ENCODE peak calls at places on chromosome 22, in four cellular contexts. J is GM13977; V is CD8-positive, alpha-beta T cell; Y is kidney. M is an unnamed sample.

GRCh38 chr22:29231971-29232959 is 26.6 kb downstream of the EMID1 start:
- DNase-seq in J (no peak), V (no peak), Y (peak), M (no peak)

GRCh38 chr22:32502346-32502745 is 27.7 kb downstream of the FBXO7 start:
- DNase-seq in J (no peak), V (no peak), Y (no peak), M (no peak)

GRCh38 chr22:50302564-50302963 is 4.9 kb downstream of the PLXNB2 start:
- DNase-seq in J (no peak), V (no peak), Y (no peak), M (no peak)

GRCh38 chr22:49724030-49724892 is 103.4 kb downstream of the BRD1 start:
- DNase-seq in J (no peak), V (no peak), Y (no peak), M (peak)

GRCh38 chr22:32579533-32580220 is 105.1 kb downstream of the FBXO7 start:
- DNase-seq in J (no peak), V (no peak), Y (peak), M (no peak)

GRCh38 chr22:29912605-29913398 is 29.8 kb downstream of the MTMR3 start:
- DNase-seq in J (no peak), V (no peak), Y (no peak), M (no peak)

GRCh38 chr22:36934940-36935610 is 21.6 kb downstream of the CSF2RB start:
- DNase-seq in J (no peak), V (no peak), Y (no peak), M (no peak)

GRCh38 chr22:23207786-23208325 is 27.5 kb downstream of the BCR start:
- DNase-seq in J (no peak), V (no peak), Y (peak), M (no peak)

GRCh38 chr22:29040385-29041275 is 21.0 kb downstream of the C22orf31 start:
- DNase-seq in J (peak), V (peak), Y (no peak), M (peak)

GRCh38 chr22:31150615-31151014 is 9.4 kb upstream of the RNF185 start:
- DNase-seq in J (no peak), V (no peak), Y (no peak), M (no peak)

GRCh38 chr22:39773976-39774539 is 119.5 kb downstream of the ENTHD1 start:
- DNase-seq in J (peak), V (no peak), Y (no peak), M (no peak)

GRCh38 chr22:39731881-39732555 is 161.5 kb downstream of the CACNA1I start:
- DNase-seq in J (peak), V (peak), Y (no peak), M (no peak)

GRCh38 chr22:48651981-48652538 is 1175.6 kb downstream of the BRD1 start:
- DNase-seq in J (no peak), V (no peak), Y (no peak), M (no peak)

GRCh38 chr22:47292546-47293320 is 530.3 kb downstream of the TBC1D22A start:
- DNase-seq in J (no peak), V (peak), Y (no peak), M (no peak)

GRCh38 chr22:23182289-23183106 is 2.2 kb downstream of the BCR start:
- DNase-seq in J (peak), V (no peak), Y (no peak), M (no peak)

GRCh38 chr22:49753276-49753884 is 74.3 kb downstream of the BRD1 start:
- DNase-seq in J (no peak), V (peak), Y (no peak), M (no peak)

GRCh38 chr22:29116397-29117123 is 43.7 kb downstream of the KREMEN1 start:
- DNase-seq in J (no peak), V (no peak), Y (no peak), M (no peak)

GRCh38 chr22:36860821-36861659 is at the start of gene NCF4:
- DNase-seq in J (peak), V (no peak), Y (peak), M (no peak)

GRCh38 chr22:26585104-26585790 is 4.7 kb downstream of the TPST2 start:
- DNase-seq in J (no peak), V (no peak), Y (no peak), M (no peak)

GRCh38 chr22:33513388-33514336 is 406.6 kb downstream of the LARGE1 start:
- DNase-seq in J (no peak), V (no peak), Y (no peak), M (no peak)

GRCh38 chr22:24156146-24156914 is 25.0 kb upstream of the SUSD2 start:
- DNase-seq in J (peak), V (peak), Y (no peak), M (no peak)

GRCh38 chr22:31210830-31211503 is 1.1 kb upstream of the LIMK2 start:
- DNase-seq in J (no peak), V (peak), Y (no peak), M (no peak)

GRCh38 chr22:48492371-48493320 is 1335.0 kb downstream of the BRD1 start:
- DNase-seq in J (peak), V (no peak), Y (peak), M (no peak)

GRCh38 chr22:25076281-25076680 is 123.4 kb upstream of the CRYBB3 start:
- DNase-seq in J (no peak), V (peak), Y (no peak), M (no peak)

GRCh38 chr22:44570476-44571445 is 72.7 kb upstream of the RTL6 start:
- DNase-seq in J (no peak), V (no peak), Y (no peak), M (no peak)

DNA sequence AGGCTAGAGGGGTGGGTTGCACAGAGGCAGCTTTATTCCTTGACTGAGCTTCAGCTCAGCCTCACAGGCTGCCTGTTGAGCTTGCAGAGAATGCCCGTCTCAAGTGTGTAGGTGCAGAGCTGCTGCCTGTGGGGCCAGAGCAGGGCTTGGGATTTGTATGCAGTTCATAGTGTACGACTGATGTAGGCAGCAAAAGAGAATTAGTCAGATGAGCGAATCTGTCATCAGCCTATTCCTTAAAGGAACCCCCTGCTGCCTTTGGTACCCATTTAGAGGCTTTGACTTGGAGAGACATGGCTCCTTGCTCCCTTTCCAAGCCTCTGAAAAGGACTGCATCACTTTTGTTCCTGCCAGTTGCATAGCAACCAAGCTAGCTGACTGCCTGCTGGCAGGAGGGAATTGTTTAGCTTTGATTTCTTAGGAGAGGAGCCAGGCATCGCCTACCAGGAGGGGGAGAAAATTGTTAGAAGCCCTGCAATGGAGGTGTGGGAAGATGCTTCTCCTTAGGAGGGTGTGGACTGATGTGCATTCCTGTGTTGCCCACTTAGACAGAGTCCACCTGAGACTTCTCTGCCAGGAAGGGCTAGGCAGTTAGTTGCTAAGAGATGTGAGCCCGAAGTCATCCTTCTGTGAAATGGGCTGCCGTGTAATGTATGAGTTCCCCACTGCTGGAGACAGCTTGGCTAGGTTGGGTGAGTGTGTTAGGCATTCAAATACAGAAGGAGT is 10.9 kb downstream of the ACO2 start:
- DNase-seq in J (no peak), V (no peak), Y (no peak), M (no peak)
- TF ChIP-seq CTCF in J (no peak), V (no peak), Y (no peak), M (no peak)

GRCh38 chr22:45692549-45692948 is 20.9 kb downstream of the ATXN10 start:
- DNase-seq in J (no peak), V (no peak), Y (no peak), M (no peak)

GRCh38 chr22:45696227-45696626 is 24.6 kb downstream of the ATXN10 start:
- DNase-seq in J (peak), V (no peak), Y (no peak), M (no peak)
- TF ChIP-seq CTCF in J (peak), V (no peak), Y (no peak), M (no peak)

GRCh38 chr22:43507235-43507634 is 95.4 kb downstream of the MPPED1 start:
- DNase-seq in J (no peak), V (no peak), Y (peak), M (no peak)
- TF ChIP-seq CTCF in J (no peak), V (no peak), Y (no peak), M (no peak)

GRCh38 chr22:17562906-17563870 is at the start of gene SLC25A18:
- DNase-seq in J (no peak), V (no peak), Y (peak), M (no peak)
- TF ChIP-seq CTCF in J (no peak), V (no peak), Y (no peak), M (no peak)

DNA sequence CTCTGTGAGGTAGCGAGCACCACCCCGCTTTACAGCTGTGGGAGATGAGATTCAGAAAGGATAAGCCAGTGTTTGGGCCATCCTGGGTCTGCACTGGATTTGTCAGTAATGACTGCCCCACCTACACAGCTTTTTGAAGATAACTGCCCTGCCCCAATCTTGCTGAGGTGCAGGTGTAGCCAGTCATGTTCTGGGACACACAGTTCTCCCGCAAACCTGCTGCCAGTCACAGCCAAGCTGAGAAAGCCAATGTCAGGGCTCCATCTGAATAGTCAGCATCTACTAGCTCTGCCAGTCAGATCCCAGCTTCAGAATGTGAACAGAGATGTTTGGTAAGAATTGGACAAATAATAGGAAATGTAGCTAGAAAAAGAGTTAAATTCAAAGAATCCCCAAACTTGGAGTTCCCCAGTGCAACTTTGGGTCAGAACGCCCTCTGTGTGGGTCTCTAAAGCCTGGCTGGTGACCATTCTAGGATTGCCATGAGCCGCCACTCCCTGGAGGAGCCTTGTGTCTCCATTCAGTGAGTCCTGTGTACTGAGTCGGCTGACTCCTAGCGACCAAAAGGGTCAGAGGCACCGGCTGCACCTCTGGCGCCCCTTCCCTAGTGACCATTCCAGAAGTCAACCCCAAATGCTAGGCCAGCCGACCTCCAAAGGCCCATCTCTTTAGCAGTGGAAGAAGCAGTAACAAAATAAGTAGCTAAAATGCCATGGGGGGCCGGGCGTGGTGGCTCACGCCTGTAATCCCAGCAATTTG is 2.4 kb upstream of the MB start:
- DNase-seq in J (no peak), V (no peak), Y (peak), M (no peak)
- TF ChIP-seq CTCF in J (no peak), V (no peak), Y (no peak), M (no peak)